ENCODE peak calls at places on chromosomes 6 and 20, in seven cellular contexts. One of them, this sample, is unnamed.

GRCh38 chr6:123017313-123017712 is 21.3 kb downstream of the CLVS2 start:
- DNase-seq in neuronal stem cell: no peak
- DNase-seq in effector CD4-positive, alpha-beta T cell: no peak
- DNase-seq in aorta: no peak
- DNase-seq in substantia nigra: no peak
- DNase-seq in Caki2: no peak
- DNase-seq in Peyer's patch: no peak
- DNase-seq in this sample: no peak

GRCh38 chr6:111846511-111847409 is 26.5 kb downstream of the FYN start:
- DNase-seq in substantia nigra: no peak
- DNase-seq in Caki2: no peak
- DNase-seq in aorta: no peak
- DNase-seq in effector CD4-positive, alpha-beta T cell: no peak
- DNase-seq in Peyer's patch: no peak
- DNase-seq in neuronal stem cell: no peak
- DNase-seq in this sample: no peak

GRCh38 chr6:125519367-125519766 is 217.6 kb upstream of the HDDC2 start:
- DNase-seq in effector CD4-positive, alpha-beta T cell: no peak
- DNase-seq in substantia nigra: no peak
- DNase-seq in Caki2: no peak
- DNase-seq in Peyer's patch: no peak
- DNase-seq in neuronal stem cell: no peak
- DNase-seq in aorta: no peak
- DNase-seq in this sample: no peak

GRCh38 chr6:139820191-139820590 is 445.7 kb upstream of the CITED2 start:
- DNase-seq in substantia nigra: no peak
- DNase-seq in Peyer's patch: no peak
- DNase-seq in effector CD4-positive, alpha-beta T cell: no peak
- DNase-seq in Caki2: peak; percentile 44
- DNase-seq in aorta: no peak
- DNase-seq in neuronal stem cell: no peak
- DNase-seq in this sample: no peak

GRCh38 chr6:165805604-165806003 is 142.6 kb upstream of the PDE10A start:
- DNase-seq in aorta: no peak
- DNase-seq in Caki2: no peak
- DNase-seq in Peyer's patch: no peak
- DNase-seq in substantia nigra: no peak
- DNase-seq in effector CD4-positive, alpha-beta T cell: no peak
- DNase-seq in neuronal stem cell: no peak
- DNase-seq in this sample: no peak

GRCh38 chr6:20028562-20028961 is 183.7 kb downstream of the MBOAT1 start:
- DNase-seq in Peyer's patch: no peak
- DNase-seq in effector CD4-positive, alpha-beta T cell: no peak
- DNase-seq in substantia nigra: no peak
- DNase-seq in Caki2: no peak
- DNase-seq in aorta: no peak
- DNase-seq in neuronal stem cell: no peak
- DNase-seq in this sample: no peak

GRCh38 chr6:127069659-127070279 is 48.7 kb upstream of the RSPO3 start:
- DNase-seq in neuronal stem cell: peak; percentile 15
- DNase-seq in Peyer's patch: no peak
- DNase-seq in Caki2: peak; percentile 47
- DNase-seq in aorta: no peak
- DNase-seq in effector CD4-positive, alpha-beta T cell: no peak
- DNase-seq in substantia nigra: no peak
- DNase-seq in this sample: no peak

GRCh38 chr20:64049060-64049886 is at the start of gene SOX18:
- DNase-seq in effector CD4-positive, alpha-beta T cell: no peak
- DNase-seq in aorta: no peak
- DNase-seq in substantia nigra: no peak
- DNase-seq in Peyer's patch: no peak
- DNase-seq in neuronal stem cell: no peak
- DNase-seq in Caki2: no peak
- DNase-seq in this sample: no peak

GRCh38 chr20:2688041-2688591 is 4.5 kb upstream of the EBF4 start:
- DNase-seq in Caki2: peak; percentile 10
- DNase-seq in neuronal stem cell: no peak
- DNase-seq in effector CD4-positive, alpha-beta T cell: peak; percentile 66
- DNase-seq in aorta: peak; percentile 78
- DNase-seq in Peyer's patch: no peak
- DNase-seq in substantia nigra: no peak
- DNase-seq in this sample: peak; percentile 61

GRCh38 chr20:34062651-34063482 is 49.2 kb downstream of the EIF2S2 start:
- DNase-seq in substantia nigra: no peak
- DNase-seq in aorta: no peak
- DNase-seq in neuronal stem cell: no peak
- DNase-seq in effector CD4-positive, alpha-beta T cell: no peak
- DNase-seq in Peyer's patch: peak; percentile 23
- DNase-seq in Caki2: no peak
- DNase-seq in this sample: no peak

GRCh38 chr6:33837971-33838665 is 34.3 kb upstream of the MLN start:
- DNase-seq in Peyer's patch: no peak
- DNase-seq in Caki2: no peak
- DNase-seq in aorta: no peak
- DNase-seq in neuronal stem cell: no peak
- DNase-seq in substantia nigra: no peak
- DNase-seq in effector CD4-positive, alpha-beta T cell: no peak
- DNase-seq in this sample: no peak

GRCh38 chr20:56409521-56409920 is 2.5 kb upstream of the CASS4 start:
- DNase-seq in neuronal stem cell: no peak
- DNase-seq in aorta: no peak
- DNase-seq in effector CD4-positive, alpha-beta T cell: no peak
- DNase-seq in Peyer's patch: no peak
- DNase-seq in substantia nigra: no peak
- DNase-seq in Caki2: no peak
- DNase-seq in this sample: no peak

GRCh38 chr6:55014321-55015088 is 159.8 kb upstream of the HCRTR2 start:
- DNase-seq in neuronal stem cell: no peak
- DNase-seq in Caki2: no peak
- DNase-seq in effector CD4-positive, alpha-beta T cell: no peak
- DNase-seq in substantia nigra: no peak
- DNase-seq in Peyer's patch: no peak
- DNase-seq in aorta: no peak
- DNase-seq in this sample: no peak

GRCh38 chr6:148441454-148441911 is 98.8 kb downstream of the SASH1 start:
- DNase-seq in Peyer's patch: no peak
- DNase-seq in aorta: no peak
- DNase-seq in effector CD4-positive, alpha-beta T cell: no peak
- DNase-seq in substantia nigra: no peak
- DNase-seq in Caki2: no peak
- DNase-seq in neuronal stem cell: no peak
- DNase-seq in this sample: no peak

GRCh38 chr6:159716247-159717086 is 10.8 kb upstream of the WTAP start:
- DNase-seq in Caki2: peak; percentile 45
- DNase-seq in neuronal stem cell: no peak
- DNase-seq in substantia nigra: peak; percentile 3
- DNase-seq in Peyer's patch: no peak
- DNase-seq in effector CD4-positive, alpha-beta T cell: no peak
- DNase-seq in aorta: no peak
- DNase-seq in this sample: no peak

GRCh38 chr6:31332637-31333602 is 24.1 kb downstream of the HLA-B start:
- DNase-seq in neuronal stem cell: no peak
- DNase-seq in aorta: no peak
- DNase-seq in substantia nigra: no peak
- DNase-seq in effector CD4-positive, alpha-beta T cell: no peak
- DNase-seq in Peyer's patch: no peak
- DNase-seq in Caki2: no peak
- DNase-seq in this sample: no peak

GRCh38 chr6:126181173-126181741 is 158.7 kb upstream of the CENPW start:
- DNase-seq in effector CD4-positive, alpha-beta T cell: no peak
- DNase-seq in Peyer's patch: no peak
- DNase-seq in Caki2: no peak
- DNase-seq in substantia nigra: no peak
- DNase-seq in aorta: no peak
- DNase-seq in neuronal stem cell: no peak
- DNase-seq in this sample: no peak

GRCh38 chr6:40355532-40355931 is 231.6 kb downstream of the LRFN2 start:
- DNase-seq in substantia nigra: no peak
- DNase-seq in Caki2: no peak
- DNase-seq in aorta: no peak
- DNase-seq in Peyer's patch: no peak
- DNase-seq in neuronal stem cell: no peak
- DNase-seq in effector CD4-positive, alpha-beta T cell: no peak
- DNase-seq in this sample: no peak

GRCh38 chr20:51570755-51571469 is 28.4 kb upstream of the NFATC2 start:
- DNase-seq in substantia nigra: no peak
- DNase-seq in Caki2: no peak
- DNase-seq in neuronal stem cell: no peak
- DNase-seq in effector CD4-positive, alpha-beta T cell: no peak
- DNase-seq in aorta: peak; percentile 83
- DNase-seq in Peyer's patch: no peak
- DNase-seq in this sample: no peak

GRCh38 chr6:154471609-154472362 is 38.7 kb downstream of the CNKSR3 start:
- DNase-seq in substantia nigra: no peak
- DNase-seq in Peyer's patch: no peak
- DNase-seq in aorta: no peak
- DNase-seq in effector CD4-positive, alpha-beta T cell: no peak
- DNase-seq in Caki2: no peak
- DNase-seq in neuronal stem cell: no peak
- DNase-seq in this sample: no peak

GRCh38 chr6:101626264-101626663 is 232.8 kb downstream of the GRIK2 start:
- DNase-seq in aorta: no peak
- DNase-seq in neuronal stem cell: no peak
- DNase-seq in substantia nigra: no peak
- DNase-seq in Peyer's patch: no peak
- DNase-seq in Caki2: no peak
- DNase-seq in effector CD4-positive, alpha-beta T cell: no peak
- DNase-seq in this sample: no peak

GRCh38 chr6:44219053-44219814 is 2.5 kb downstream of the MYMX start:
- DNase-seq in Peyer's patch: peak; percentile 78
- DNase-seq in effector CD4-positive, alpha-beta T cell: no peak
- DNase-seq in substantia nigra: no peak
- DNase-seq in neuronal stem cell: peak; percentile 81
- DNase-seq in aorta: peak; percentile 94
- DNase-seq in Caki2: peak; percentile 81
- DNase-seq in this sample: peak; percentile 62